ENCODE peak calls at places on chromosomes 1 and 21, in seven cellular contexts. H is heart left ventricle, N is adipocyte, Z is uterus, J is GM23248, V is A549, E is astrocyte. A is an unnamed sample.

GRCh38 chr1:228990906-228991569 is 255.8 kb downstream of the RHOU start:
- DNase-seq in V (no peak), H (no peak), N (no peak), J (no peak), E (no peak), Z (no peak), A (no peak)

GRCh38 chr1:85952460-85952859 is 204.1 kb downstream of the COL24A1 start:
- DNase-seq in J (no peak), E (no peak), H (no peak), Z (no peak), V (no peak), N (peak; percentile 19), A (no peak)

GRCh38 chr1:22803833-22804232 is 93.2 kb downstream of the EPHB2 start:
- DNase-seq in E (peak; percentile 60), V (no peak), J (no peak), H (no peak), Z (no peak), N (no peak), A (no peak)

GRCh38 chr1:218996362-218996761 is 177.3 kb upstream of the LYPLAL1 start:
- DNase-seq in H (no peak), J (peak; percentile 44), N (peak; percentile 15), E (no peak), Z (no peak), V (no peak), A (no peak)

GRCh38 chr1:234977891-234978396 is 150.7 kb downstream of the TOMM20 start:
- DNase-seq in N (no peak), Z (no peak), E (no peak), H (no peak), V (peak; percentile 84), J (no peak), A (no peak)

GRCh38 chr1:190102757-190103326 is 374.8 kb downstream of the BRINP3 start:
- DNase-seq in H (no peak), N (no peak), J (no peak), V (no peak), Z (no peak), E (no peak), A (no peak)

GRCh38 chr1:50080904-50081586 is 27.7 kb upstream of the ELAVL4 start:
- DNase-seq in J (peak; percentile 7), E (no peak), V (peak; percentile 6), N (no peak), H (no peak), Z (no peak), A (no peak)

GRCh38 chr1:246518456-246519205 is 11.6 kb upstream of the SMYD3 start:
- DNase-seq in N (no peak), H (no peak), J (no peak), E (no peak), V (no peak), Z (no peak), A (no peak)

GRCh38 chr1:244730934-244731434 is 78.1 kb downstream of the DESI2 start:
- DNase-seq in Z (no peak), E (no peak), N (no peak), J (no peak), H (no peak), V (no peak), A (no peak)

GRCh38 chr1:244989813-244990212 is 125.5 kb upstream of the HNRNPU start:
- DNase-seq in N (peak; percentile 45), V (peak; percentile 37), E (peak; percentile 41), H (no peak), J (peak; percentile 59), Z (no peak), A (no peak)

GRCh38 chr1:165575700-165576099 is 31.9 kb downstream of the LRRC52 start:
- DNase-seq in H (no peak), N (no peak), E (no peak), J (no peak), V (no peak), Z (no peak), A (no peak)

DNA sequence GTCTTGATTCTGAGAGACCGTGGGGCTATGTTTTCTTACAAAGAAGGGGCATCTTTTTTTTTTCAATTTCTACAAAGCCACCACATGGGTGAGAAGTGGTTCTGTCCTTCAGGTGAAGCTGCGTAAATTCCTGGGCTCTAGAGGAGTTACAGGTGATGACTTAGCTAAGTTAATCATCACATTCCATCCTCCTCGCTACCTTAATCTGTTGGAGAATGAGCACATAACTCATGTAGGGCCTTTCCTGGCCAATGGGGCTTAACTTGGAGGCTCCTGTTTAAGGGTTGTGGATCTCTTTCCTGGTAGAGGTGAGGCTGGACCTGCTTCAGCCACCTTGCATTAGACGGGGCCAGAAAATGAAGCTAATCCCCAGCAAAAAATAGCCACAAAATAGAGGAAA is 19.9 kb downstream of the REG4 start:
- DNase-seq in E (no peak), H (no peak), V (no peak), Z (no peak), J (no peak), N (no peak), A (no peak)
- H3K4me1 ChIP-seq in E (no peaks in the 10 kb centered on the region), H (no peaks in the 10 kb centered on the region), V (no peaks in the 10 kb centered on the region), Z (no peaks in the 10 kb centered on the region), J (peaks cover 12% of the 10 kb centered on the region), N (peaks cover 26% of the 10 kb centered on the region), A (peaks cover 7% of the 10 kb centered on the region)

GRCh38 chr1:12162459-12163137 is 4.2 kb upstream of the TNFRSF1B start:
- DNase-seq in Z (no peak), N (no peak), J (no peak), H (no peak), V (no peak), E (no peak), A (no peak)
- H3K4me1 ChIP-seq in Z (no peaks in the 10 kb centered on the region), N (peaks cover 18% of the 10 kb centered on the region), J (peaks cover 16% of the 10 kb centered on the region), H (peaks cover 21% of the 10 kb centered on the region), V (peaks cover 14% of the 10 kb centered on the region), E (peaks cover 12% of the 10 kb centered on the region), A (peaks cover 17% of the 10 kb centered on the region)

GRCh38 chr1:37473431-37474050 is 839 bp upstream of the ZC3H12A start:
- DNase-seq in E (peak; percentile 16), Z (no peak), J (peak; percentile 31), V (peak; percentile 58), N (peak; percentile 58), H (no peak), A (no peak)
- H3K4me1 ChIP-seq in E (peaks cover 74% of the 10 kb centered on the region), Z (peaks cover 14% of the 10 kb centered on the region), J (peaks cover 64% of the 10 kb centered on the region), V (peaks cover 51% of the 10 kb centered on the region), N (peaks cover 64% of the 10 kb centered on the region), H (peaks cover 58% of the 10 kb centered on the region), A (peaks cover 52% of the 10 kb centered on the region)

GRCh38 chr1:161727343-161727924 is 6.1 kb downstream of the FCRLB start:
- DNase-seq in J (peak; percentile 85), H (no peak), Z (no peak), E (peak; percentile 90), N (peak; percentile 59), V (no peak), A (no peak)
- H3K4me1 ChIP-seq in J (peaks cover 35% of the 10 kb centered on the region), H (no peaks in the 10 kb centered on the region), Z (no peaks in the 10 kb centered on the region), E (peaks cover 21% of the 10 kb centered on the region), N (peaks cover 15% of the 10 kb centered on the region), V (peaks cover 10% of the 10 kb centered on the region), A (peaks cover 47% of the 10 kb centered on the region)

GRCh38 chr1:231355171-231355570 is 17.1 kb downstream of the SPRTN start:
- DNase-seq in H (no peak), E (no peak), Z (no peak), J (peak; percentile 59), V (no peak), N (peak; percentile 9), A (no peak)
- H3K4me1 ChIP-seq in H (peaks cover 5% of the 10 kb centered on the region), E (peaks cover 5% of the 10 kb centered on the region), Z (peaks cover 6% of the 10 kb centered on the region), J (peaks cover 22% of the 10 kb centered on the region), V (peaks cover 38% of the 10 kb centered on the region), N (peaks cover 22% of the 10 kb centered on the region), A (peaks cover 7% of the 10 kb centered on the region)

GRCh38 chr21:14072761-14073535 is 137.8 kb downstream of the LIPI start:
- DNase-seq in Z (no peak), N (no peak), J (no peak), H (no peak), E (no peak), V (no peak), A (no peak)

GRCh38 chr21:14070049-14070893 is 140.5 kb downstream of the LIPI start:
- DNase-seq in H (no peak), E (no peak), V (no peak), Z (no peak), J (no peak), N (no peak), A (no peak)

GRCh38 chr21:14071902-14072734 is 138.6 kb downstream of the LIPI start:
- DNase-seq in Z (no peak), E (no peak), H (no peak), N (no peak), V (no peak), J (no peak), A (no peak)

GRCh38 chr21:14073615-14074014 is 137.1 kb downstream of the LIPI start:
- DNase-seq in N (no peak), J (no peak), E (no peak), Z (no peak), H (no peak), V (no peak), A (no peak)

DNA sequence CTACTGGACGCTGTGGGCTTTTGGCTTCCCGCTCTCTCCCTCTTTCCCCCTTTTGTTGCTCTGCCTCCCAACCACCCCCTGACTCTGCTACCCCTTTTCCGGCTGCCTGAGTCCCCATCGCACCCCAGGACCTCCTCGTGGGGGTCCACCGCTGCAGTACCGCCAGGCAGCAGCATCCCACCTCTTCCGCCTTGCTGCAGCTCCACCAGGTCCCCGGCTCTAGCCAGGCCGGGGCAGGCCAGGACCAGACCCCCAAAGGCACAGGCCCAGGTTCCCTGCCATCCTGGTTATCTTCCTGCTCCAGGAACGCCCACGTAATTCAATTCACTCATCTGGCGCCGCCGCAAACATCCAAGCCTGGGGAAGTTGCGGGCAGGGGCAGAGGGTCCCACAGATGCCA is 139.8 kb downstream of the LIPI start:
- DNase-seq in V (no peak), N (no peak), E (no peak), J (no peak), H (no peak), Z (no peak), A (no peak)
- H3K4me1 ChIP-seq in V (no peaks in the 10 kb centered on the region), N (no peaks in the 10 kb centered on the region), E (no peaks in the 10 kb centered on the region), J (no peaks in the 10 kb centered on the region), H (no peaks in the 10 kb centered on the region), Z (no peaks in the 10 kb centered on the region), A (no peaks in the 10 kb centered on the region)

DNA sequence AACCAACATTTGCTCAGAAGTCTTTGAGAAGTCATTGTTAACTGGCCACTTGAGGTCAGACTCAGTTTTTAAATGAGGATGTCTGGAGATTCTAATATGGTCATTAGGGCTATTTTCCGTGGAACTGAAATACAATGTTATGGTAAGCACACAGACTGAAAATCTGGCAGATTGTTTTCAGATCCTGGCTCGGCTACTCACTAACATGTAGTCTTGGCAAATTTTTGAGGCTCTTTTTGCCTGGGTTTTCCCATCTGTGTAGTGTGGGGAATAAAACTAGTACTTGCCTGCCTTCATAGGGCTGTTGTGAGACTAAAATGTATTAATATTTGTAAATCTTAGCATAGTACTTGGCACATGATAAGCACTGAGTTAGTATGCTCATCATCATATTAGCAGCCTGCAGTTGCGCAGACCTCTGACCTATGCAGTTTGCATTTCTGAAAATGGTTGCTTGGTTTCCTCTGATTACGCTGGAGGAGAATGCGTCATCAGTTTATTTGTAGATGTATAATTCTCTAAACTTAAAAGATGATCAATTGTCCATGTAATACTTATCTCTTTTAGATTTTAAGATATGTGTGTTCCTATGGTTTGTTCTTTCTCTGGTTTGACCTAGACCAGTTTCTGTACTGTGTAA is 100.9 kb downstream of the C1orf21 start:
- DNase-seq in J (no peak), N (no peak), H (no peak), V (no peak), E (no peak), Z (no peak), A (no peak)
- H3K4me1 ChIP-seq in J (peaks cover 52% of the 10 kb centered on the region), N (peaks cover 62% of the 10 kb centered on the region), H (peaks cover 41% of the 10 kb centered on the region), V (peaks cover 49% of the 10 kb centered on the region), E (peaks cover 8% of the 10 kb centered on the region), Z (peaks cover 38% of the 10 kb centered on the region), A (peaks cover 46% of the 10 kb centered on the region)

A was measured in keratinocyte.